ENCODE peak calls at places on chromosome 11, in five cellular contexts. One of them, this sample, is unnamed.

GRCh38 chr11:8018742-8019631 is 31.9 kb downstream of the EIF3F start:
- DNase-seq in K562: no peak
- DNase-seq in HepG2: peak; percentile 22
- DNase-seq in GM12878: no peak
- DNase-seq in SK-N-SH: peak; percentile 93
- DNase-seq in this sample: peak; percentile 93

GRCh38 chr11:16363709-16364108 is 7.4 kb upstream of the SOX6 start:
- DNase-seq in HepG2: no peak
- DNase-seq in GM12878: no peak
- DNase-seq in SK-N-SH: no peak
- DNase-seq in K562: no peak
- DNase-seq in this sample: no peak

GRCh38 chr11:48109046-48109666 is 107.5 kb upstream of the OR4B1 start:
- DNase-seq in HepG2: peak; percentile 25
- DNase-seq in SK-N-SH: no peak
- DNase-seq in GM12878: no peak
- DNase-seq in K562: peak; percentile 56
- DNase-seq in this sample: no peak

GRCh38 chr11:14480716-14481115 is 18.9 kb downstream of the COPB1 start:
- DNase-seq in GM12878: no peak
- DNase-seq in SK-N-SH: no peak
- DNase-seq in K562: no peak
- DNase-seq in HepG2: no peak
- DNase-seq in this sample: no peak

GRCh38 chr11:58204042-58204441 is at the start of gene OR1S2:
- DNase-seq in SK-N-SH: no peak
- DNase-seq in K562: no peak
- DNase-seq in HepG2: no peak
- DNase-seq in GM12878: no peak
- DNase-seq in this sample: no peak

GRCh38 chr11:80451105-80451504 is 1010.3 kb upstream of the TENM4 start:
- DNase-seq in GM12878: no peak
- DNase-seq in SK-N-SH: no peak
- DNase-seq in HepG2: no peak
- DNase-seq in K562: no peak
- DNase-seq in this sample: no peak

GRCh38 chr11:76674517-76675400 is 4.2 kb upstream of the LRRC32 start:
- DNase-seq in SK-N-SH: no peak
- DNase-seq in K562: no peak
- DNase-seq in HepG2: no peak
- DNase-seq in GM12878: peak; percentile 59
- DNase-seq in this sample: peak; percentile 48

GRCh38 chr11:117986981-117987495 is 844 bp downstream of the IL10RA start:
- DNase-seq in SK-N-SH: no peak
- DNase-seq in K562: no peak
- DNase-seq in HepG2: no peak
- DNase-seq in GM12878: peak; percentile 92
- DNase-seq in this sample: no peak

GRCh38 chr11:11620251-11620965 is 1.4 kb downstream of the GALNT18 start:
- DNase-seq in K562: no peak
- DNase-seq in HepG2: no peak
- DNase-seq in SK-N-SH: peak; percentile 70
- DNase-seq in GM12878: no peak
- DNase-seq in this sample: peak; percentile 66

GRCh38 chr11:116506446-116506845 is 266.3 kb downstream of the BUD13 start:
- DNase-seq in GM12878: no peak
- DNase-seq in HepG2: no peak
- DNase-seq in K562: no peak
- DNase-seq in SK-N-SH: peak; percentile 82
- DNase-seq in this sample: no peak

GRCh38 chr11:124745835-124746620 is 6.0 kb downstream of the VSIG2 start:
- DNase-seq in HepG2: no peak
- DNase-seq in SK-N-SH: no peak
- DNase-seq in GM12878: no peak
- DNase-seq in K562: peak; percentile 32
- DNase-seq in this sample: peak; percentile 80

GRCh38 chr11:84552791-84553190 is 1074.4 kb downstream of the DLG2 start:
- DNase-seq in HepG2: no peak
- DNase-seq in GM12878: no peak
- DNase-seq in K562: no peak
- DNase-seq in SK-N-SH: no peak
- DNase-seq in this sample: no peak

GRCh38 chr11:35352107-35352888 is 67.1 kb downstream of the SLC1A2 start:
- DNase-seq in GM12878: no peak
- DNase-seq in K562: peak; percentile 29
- DNase-seq in SK-N-SH: no peak
- DNase-seq in HepG2: no peak
- DNase-seq in this sample: no peak

GRCh38 chr11:12687740-12688139 is 13.5 kb downstream of the TEAD1 start:
- DNase-seq in HepG2: no peak
- DNase-seq in SK-N-SH: no peak
- DNase-seq in GM12878: no peak
- DNase-seq in K562: peak; percentile 42
- DNase-seq in this sample: peak; percentile 94

GRCh38 chr11:83007909-83008580 is 63.7 kb downstream of the RAB30 start:
- DNase-seq in K562: peak; percentile 62
- DNase-seq in GM12878: no peak
- DNase-seq in HepG2: peak; percentile 88
- DNase-seq in SK-N-SH: peak; percentile 72
- DNase-seq in this sample: peak; percentile 24

GRCh38 chr11:20004856-20005255 is 155.4 kb downstream of the DBX1 start:
- DNase-seq in SK-N-SH: no peak
- DNase-seq in HepG2: no peak
- DNase-seq in K562: no peak
- DNase-seq in GM12878: no peak
- DNase-seq in this sample: no peak

GRCh38 chr11:62171261-62171723 is 18.7 kb upstream of the SCGB1D1 start:
- DNase-seq in K562: peak; percentile 63
- DNase-seq in HepG2: peak; percentile 81
- DNase-seq in GM12878: peak; percentile 13
- DNase-seq in SK-N-SH: peak; percentile 69
- DNase-seq in this sample: peak; percentile 96

GRCh38 chr11:128890543-128891409 is at the start of gene KCNJ5:
- DNase-seq in GM12878: no peak
- DNase-seq in K562: no peak
- DNase-seq in SK-N-SH: peak; percentile 84
- DNase-seq in HepG2: no peak
- DNase-seq in this sample: peak; percentile 78

GRCh38 chr11:121391914-121392313 is 60.2 kb upstream of the SORL1 start:
- DNase-seq in K562: no peak
- DNase-seq in GM12878: no peak
- DNase-seq in SK-N-SH: no peak
- DNase-seq in HepG2: no peak
- DNase-seq in this sample: no peak
- TF ChIP-seq REST in K562: no peak
- TF ChIP-seq REST in GM12878: no peak
- TF ChIP-seq REST in SK-N-SH: no peak
- TF ChIP-seq REST in HepG2: no peak
- TF ChIP-seq REST in this sample: no peak

DNA sequence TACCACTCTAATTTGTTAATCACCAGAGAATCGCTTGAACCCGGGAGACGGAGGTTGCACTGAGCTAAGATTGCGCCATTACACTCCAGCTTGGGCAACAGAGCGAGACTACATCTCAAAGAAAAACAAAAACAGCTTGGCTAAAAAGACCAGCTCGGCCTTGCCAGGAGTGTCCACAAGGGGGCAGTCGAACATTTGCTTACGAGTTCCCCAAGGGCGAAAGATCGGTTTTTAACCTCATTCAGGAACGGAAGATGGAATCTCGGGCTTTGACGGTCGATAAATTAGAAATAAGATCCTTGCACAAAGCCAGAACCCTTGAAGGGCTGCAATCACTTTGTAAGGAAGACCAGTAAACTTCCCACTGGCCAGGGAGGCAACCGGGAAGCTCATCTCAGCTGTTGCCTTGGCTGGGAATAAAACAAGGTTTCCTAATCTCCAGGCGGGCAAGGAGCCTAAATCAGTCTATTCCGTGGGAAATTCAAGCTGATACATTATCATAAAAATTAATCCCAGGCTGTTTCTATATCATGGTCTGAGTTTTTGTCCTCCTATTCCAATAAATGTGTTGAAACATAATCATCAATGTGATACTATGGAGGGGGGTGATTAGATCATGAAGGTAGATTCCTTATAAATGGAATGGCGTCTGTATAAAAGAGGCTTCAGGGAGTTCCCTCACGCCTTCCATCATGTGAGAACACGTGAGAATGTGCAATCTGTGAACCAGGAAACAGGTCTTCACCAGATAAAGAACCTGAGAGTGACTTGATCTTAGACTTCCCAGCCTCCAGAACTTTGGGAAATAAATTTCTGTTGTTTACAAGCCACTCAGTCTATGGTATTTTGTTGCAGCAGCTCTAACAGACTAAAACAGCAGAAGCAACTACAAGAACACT is 14.9 kb upstream of the SLC29A2 start:
- DNase-seq in K562: peak; percentile 59
- DNase-seq in SK-N-SH: peak; percentile 71
- DNase-seq in GM12878: peak; percentile 41
- DNase-seq in HepG2: peak; percentile 66
- DNase-seq in this sample: peak; percentile 97
- H2AFZ ChIP-seq in K562: peak overlapping the region; percentile 79
- H2AFZ ChIP-seq in SK-N-SH: peak overlapping the region; percentile 80
- H2AFZ ChIP-seq in GM12878: peak overlapping the region; percentile 84
- H2AFZ ChIP-seq in HepG2: peak overlapping the region; percentile 87
- H2AFZ ChIP-seq in this sample: peak overlapping the region; percentile 15

GRCh38 chr11:69280994-69281393 is 13.0 kb upstream of the MYEOV start:
- DNase-seq in SK-N-SH: no peak
- DNase-seq in GM12878: no peak
- DNase-seq in HepG2: no peak
- DNase-seq in K562: no peak
- DNase-seq in this sample: no peak
- TF ChIP-seq REST in SK-N-SH: no peak
- TF ChIP-seq REST in GM12878: no peak
- TF ChIP-seq REST in HepG2: no peak
- TF ChIP-seq REST in K562: no peak
- TF ChIP-seq REST in this sample: no peak

DNA sequence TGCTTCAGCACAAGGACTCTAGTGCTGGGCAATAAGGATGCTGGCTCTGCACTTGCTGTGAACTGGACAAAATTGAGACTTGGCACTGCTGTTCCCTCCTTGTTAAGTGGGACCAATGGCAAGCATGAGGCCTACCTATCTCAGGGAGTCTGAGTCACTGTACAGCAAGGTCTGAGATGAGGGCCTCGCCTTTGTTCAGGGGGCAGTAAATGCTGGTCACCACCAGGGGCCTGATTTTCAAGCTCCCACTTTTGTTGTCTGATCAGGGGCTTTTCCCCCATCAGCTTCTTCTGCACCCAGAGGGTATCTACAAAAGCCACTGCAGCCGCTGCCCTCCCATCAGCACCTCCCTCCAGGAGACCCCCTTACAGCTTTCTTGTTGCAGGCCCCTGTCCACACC is 22.8 kb downstream of the DHCR7 start:
- DNase-seq in GM12878: no peak
- DNase-seq in HepG2: no peak
- DNase-seq in SK-N-SH: no peak
- DNase-seq in K562: no peak
- DNase-seq in this sample: peak; percentile 48
- H2AFZ ChIP-seq in GM12878: no peak overlapping the region
- H2AFZ ChIP-seq in HepG2: no peak overlapping the region
- H2AFZ ChIP-seq in SK-N-SH: no peak overlapping the region
- H2AFZ ChIP-seq in K562: no peak overlapping the region
- H2AFZ ChIP-seq in this sample: no peak overlapping the region

GRCh38 chr11:60970890-60971289 is 590 bp upstream of the CD6 start:
- DNase-seq in GM12878: no peak
- DNase-seq in K562: no peak
- DNase-seq in SK-N-SH: no peak
- DNase-seq in HepG2: no peak
- DNase-seq in this sample: no peak

GRCh38 chr11:60970369-60970774 is 1.1 kb upstream of the CD6 start:
- DNase-seq in K562: peak; percentile 70
- DNase-seq in GM12878: no peak
- DNase-seq in SK-N-SH: peak; percentile 73
- DNase-seq in HepG2: peak; percentile 16
- DNase-seq in this sample: peak; percentile 73

GRCh38 chr11:60973699-60974098 is 2.2 kb downstream of the CD6 start:
- DNase-seq in K562: no peak
- DNase-seq in HepG2: no peak
- DNase-seq in SK-N-SH: no peak
- DNase-seq in GM12878: no peak
- DNase-seq in this sample: no peak

GRCh38 chr11:60972182-60973030 is 926 bp downstream of the CD6 start:
- DNase-seq in K562: no peak
- DNase-seq in HepG2: no peak
- DNase-seq in SK-N-SH: no peak
- DNase-seq in GM12878: no peak
- DNase-seq in this sample: no peak

GRCh38 chr11:60971520-60971919 is at the start of gene CD6:
- DNase-seq in SK-N-SH: no peak
- DNase-seq in K562: no peak
- DNase-seq in HepG2: no peak
- DNase-seq in GM12878: no peak
- DNase-seq in this sample: no peak
- TF ChIP-seq REST in SK-N-SH: no peak
- TF ChIP-seq REST in K562: no peak
- TF ChIP-seq REST in HepG2: no peak
- TF ChIP-seq REST in GM12878: no peak
- TF ChIP-seq REST in this sample: no peak

DNA sequence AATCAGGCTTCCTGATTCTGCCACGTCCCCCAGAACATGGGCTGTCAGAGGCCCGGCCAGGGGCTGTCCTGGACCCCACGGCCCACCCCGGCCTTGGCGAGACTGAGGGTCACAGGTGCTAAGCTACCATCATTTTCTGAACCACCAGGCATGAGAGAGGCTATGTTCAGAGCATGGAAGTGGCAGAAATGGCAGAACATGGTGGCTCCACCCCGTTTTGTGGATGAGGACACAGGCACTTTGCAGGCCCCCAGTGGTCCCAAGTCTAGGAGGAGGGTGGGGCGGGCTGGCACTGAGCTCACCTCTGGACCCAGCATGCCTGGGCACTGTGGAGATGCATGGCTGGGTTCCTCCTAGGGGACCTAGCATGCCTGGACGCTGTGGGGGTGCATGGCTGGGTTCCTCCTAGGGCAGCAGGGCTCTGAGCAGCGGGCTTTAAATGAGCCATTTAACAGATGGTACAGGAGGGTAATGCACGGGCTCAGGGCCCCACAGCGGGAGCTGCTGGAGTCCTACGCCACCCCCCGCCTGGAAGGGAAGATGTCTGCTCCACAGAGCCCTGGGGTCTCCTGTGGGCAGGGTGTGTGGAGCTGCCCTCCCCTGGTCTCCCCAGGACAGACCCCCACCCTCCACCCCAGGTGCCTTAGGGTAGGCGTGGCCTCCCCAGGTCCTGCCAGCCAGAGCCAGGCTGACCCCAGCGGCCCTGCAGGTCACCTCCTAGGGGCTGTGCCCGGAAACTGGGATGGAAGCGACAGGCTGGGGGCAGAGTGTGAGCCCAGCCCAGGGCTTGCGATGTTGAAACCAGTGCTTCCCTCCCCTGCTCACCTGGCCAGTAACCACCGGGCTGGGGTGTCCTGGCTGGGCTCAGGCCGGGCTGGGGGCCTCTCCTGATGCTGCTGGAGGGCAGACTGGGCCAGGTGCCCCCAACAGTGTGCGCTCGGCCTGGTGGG is 6.1 kb upstream of the MUC5AC start:
- DNase-seq in SK-N-SH: peak; percentile 16
- DNase-seq in K562: no peak
- DNase-seq in GM12878: no peak
- DNase-seq in HepG2: no peak
- DNase-seq in this sample: no peak
- H2AFZ ChIP-seq in SK-N-SH: no peak overlapping the region
- H2AFZ ChIP-seq in K562: no peak overlapping the region
- H2AFZ ChIP-seq in GM12878: no peak overlapping the region
- H2AFZ ChIP-seq in HepG2: no peak overlapping the region
- H2AFZ ChIP-seq in this sample: no peak overlapping the region